ENCODE peak calls at places on chromosomes 6 and 20, in six cellular contexts. G is tibial nerve, A is left lung, D is substantia nigra, I is DMS153, N is HT1080. C is an unnamed sample.
A peak's percentile ranks its signal among the peaks of the same experiment; 100 is the strongest.

GRCh38 chr6:28010526-28010925 is 53.5 kb downstream of the OR2B6 start:
- DNase-seq in D (no peak), I (no peak), A (no peak), N (no peak), G (no peak), C (no peak)

GRCh38 chr6:5107332-5107731 is 22.2 kb downstream of the PPP1R3G start:
- DNase-seq in G (no peak), D (no peak), A (no peak), N (no peak), I (no peak), C (no peak)

GRCh38 chr20:34743039-34743438 is 38.9 kb downstream of the TP53INP2 start:
- DNase-seq in I (no peak), D (no peak), N (no peak), G (no peak), A (no peak), C (no peak)

GRCh38 chr20:19815553-19815991 is 57.5 kb downstream of the RIN2 start:
- DNase-seq in N (peak; percentile 99), A (no peak), I (no peak), D (no peak), G (peak; percentile 21), C (no peak)

GRCh38 chr6:31083742-31084354 is 28.5 kb downstream of the C6orf15 start:
- DNase-seq in D (no peak), A (no peak), G (no peak), N (peak; percentile 59), I (peak; percentile 18), C (no peak)

GRCh38 chr6:1597924-1598323 is 11.8 kb upstream of the FOXC1 start:
- DNase-seq in A (no peak), N (peak; percentile 41), G (no peak), I (no peak), D (no peak), C (no peak)

GRCh38 chr6:125340946-125341345 is 39.2 kb upstream of the HDDC2 start:
- DNase-seq in I (no peak), D (no peak), N (no peak), G (no peak), A (no peak), C (no peak)

GRCh38 chr6:168388641-168389633 is 52.0 kb upstream of the SMOC2 start:
- DNase-seq in A (no peak), G (no peak), N (no peak), I (peak; percentile 89), D (no peak), C (no peak)

GRCh38 chr20:47389867-47390347 is 33.4 kb upstream of the ZMYND8 start:
- DNase-seq in D (no peak), A (no peak), G (no peak), I (no peak), N (peak; percentile 78), C (no peak)

C was measured in suprapubic skin.